ENCODE peak calls at places on chromosomes 16 and 17, in ten cellular contexts. One of them, this sample, is unnamed. For H3K36me3, the result is how much of the 10 kb centered on the place peaks cover.

GRCh38 chr17:1362964-1363363 is 37.1 kb downstream of the YWHAE start:
- DNase-seq in IMR-90: no peak
- DNase-seq in HepG2: no peak
- DNase-seq in gastrocnemius medialis: peak
- DNase-seq in spleen: no peak
- DNase-seq in stomach: no peak
- DNase-seq in heart left ventricle: no peak
- DNase-seq in ovary: no peak
- DNase-seq in body of pancreas: no peak
- DNase-seq in uterus: no peak
- DNase-seq in this sample: no peak

GRCh38 chr17:17191346-17191792 is 14.8 kb downstream of the PLD6 start:
- DNase-seq in IMR-90: peak
- DNase-seq in HepG2: no peak
- DNase-seq in gastrocnemius medialis: peak
- DNase-seq in spleen: no peak
- DNase-seq in stomach: no peak
- DNase-seq in heart left ventricle: peak
- DNase-seq in ovary: no peak
- DNase-seq in body of pancreas: no peak
- DNase-seq in uterus: peak
- DNase-seq in this sample: peak

GRCh38 chr17:43430936-43431649 is 32.3 kb downstream of the ARL4D start:
- DNase-seq in IMR-90: no peak
- DNase-seq in HepG2: no peak
- DNase-seq in gastrocnemius medialis: no peak
- DNase-seq in spleen: no peak
- DNase-seq in stomach: no peak
- DNase-seq in heart left ventricle: no peak
- DNase-seq in ovary: no peak
- DNase-seq in body of pancreas: no peak
- DNase-seq in uterus: no peak
- DNase-seq in this sample: no peak

GRCh38 chr17:77619851-77620250 is 338.7 kb upstream of the TNRC6C start:
- DNase-seq in IMR-90: peak
- DNase-seq in HepG2: no peak
- DNase-seq in gastrocnemius medialis: no peak
- DNase-seq in spleen: no peak
- DNase-seq in stomach: no peak
- DNase-seq in heart left ventricle: no peak
- DNase-seq in ovary: no peak
- DNase-seq in body of pancreas: no peak
- DNase-seq in uterus: no peak
- DNase-seq in this sample: peak

GRCh38 chr17:17387461-17388362 is 84.5 kb downstream of the NT5M start:
- DNase-seq in IMR-90: no peak
- DNase-seq in HepG2: peak
- DNase-seq in gastrocnemius medialis: no peak
- DNase-seq in spleen: no peak
- DNase-seq in stomach: peak
- DNase-seq in heart left ventricle: no peak
- DNase-seq in ovary: no peak
- DNase-seq in body of pancreas: peak
- DNase-seq in uterus: no peak
- DNase-seq in this sample: no peak

GRCh38 chr17:75511270-75511609 is 4.1 kb downstream of the CASKIN2 start:
- DNase-seq in IMR-90: no peak
- DNase-seq in HepG2: no peak
- DNase-seq in gastrocnemius medialis: no peak
- DNase-seq in spleen: no peak
- DNase-seq in stomach: no peak
- DNase-seq in heart left ventricle: no peak
- DNase-seq in ovary: no peak
- DNase-seq in body of pancreas: no peak
- DNase-seq in uterus: no peak
- DNase-seq in this sample: no peak

GRCh38 chr16:57531253-57531575 is 5.2 kb downstream of the CCDC102A start:
- DNase-seq in IMR-90: no peak
- DNase-seq in HepG2: no peak
- DNase-seq in gastrocnemius medialis: no peak
- DNase-seq in spleen: no peak
- DNase-seq in stomach: no peak
- DNase-seq in heart left ventricle: no peak
- DNase-seq in ovary: peak
- DNase-seq in body of pancreas: no peak
- DNase-seq in uterus: peak
- DNase-seq in this sample: peak

GRCh38 chr17:57388326-57388725 is 132.0 kb downstream of the MSI2 start:
- DNase-seq in IMR-90: no peak
- DNase-seq in HepG2: no peak
- DNase-seq in gastrocnemius medialis: no peak
- DNase-seq in spleen: no peak
- DNase-seq in stomach: no peak
- DNase-seq in heart left ventricle: no peak
- DNase-seq in ovary: no peak
- DNase-seq in body of pancreas: no peak
- DNase-seq in uterus: no peak
- DNase-seq in this sample: no peak

GRCh38 chr16:89700649-89701424 is 668 bp downstream of the SPATA2L start:
- DNase-seq in IMR-90: peak
- DNase-seq in HepG2: peak
- DNase-seq in gastrocnemius medialis: no peak
- DNase-seq in spleen: peak
- DNase-seq in stomach: peak
- DNase-seq in heart left ventricle: no peak
- DNase-seq in ovary: peak
- DNase-seq in body of pancreas: peak
- DNase-seq in uterus: peak
- DNase-seq in this sample: no peak

GRCh38 chr16:84503751-84504395 is 586 bp downstream of the MEAK7 start:
- DNase-seq in IMR-90: peak
- DNase-seq in HepG2: no peak
- DNase-seq in gastrocnemius medialis: no peak
- DNase-seq in spleen: peak
- DNase-seq in stomach: no peak
- DNase-seq in heart left ventricle: no peak
- DNase-seq in ovary: no peak
- DNase-seq in body of pancreas: no peak
- DNase-seq in uterus: no peak
- DNase-seq in this sample: no peak

DNA sequence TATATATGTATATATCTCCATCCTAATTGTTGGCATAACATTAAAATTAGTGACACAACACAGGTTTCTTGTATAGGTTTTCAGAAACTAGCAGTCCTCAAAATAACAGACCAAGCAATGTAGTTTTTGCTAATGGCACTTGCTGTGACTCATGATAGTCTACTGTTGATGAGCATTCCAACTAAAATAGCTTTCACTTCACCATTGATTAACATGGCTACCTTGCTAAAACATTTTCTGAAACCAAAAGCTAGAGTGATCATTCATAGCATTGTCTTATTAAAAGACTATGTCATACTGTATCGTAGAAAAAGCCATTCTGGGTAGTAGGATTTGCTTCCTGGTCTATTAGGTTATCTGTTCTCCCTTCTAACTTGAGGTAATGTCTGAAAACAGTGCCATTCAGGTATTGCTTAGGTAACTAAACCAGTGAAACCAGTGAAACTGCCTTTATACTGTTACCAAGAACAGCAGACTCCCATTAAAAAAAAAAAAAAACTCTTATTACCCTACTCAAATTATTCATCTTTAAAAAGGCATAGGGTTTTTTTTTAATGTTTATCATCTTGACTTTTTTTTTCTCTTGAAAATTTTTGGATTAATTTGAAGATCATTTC is 2.4 kb upstream of the CLTC start:
- DNase-seq in IMR-90: no peak
- DNase-seq in HepG2: no peak
- DNase-seq in gastrocnemius medialis: no peak
- DNase-seq in spleen: no peak
- DNase-seq in stomach: no peak
- DNase-seq in heart left ventricle: no peak
- DNase-seq in ovary: no peak
- DNase-seq in body of pancreas: no peak
- DNase-seq in uterus: no peak
- DNase-seq in this sample: no peak
- H3K27ac ChIP-seq in IMR-90: no peak
- H3K27ac ChIP-seq in HepG2: no peak
- H3K27ac ChIP-seq in gastrocnemius medialis: peak
- H3K27ac ChIP-seq in spleen: no peak
- H3K27ac ChIP-seq in stomach: no peak
- H3K27ac ChIP-seq in heart left ventricle: peak
- H3K27ac ChIP-seq in ovary: no peak
- H3K27ac ChIP-seq in body of pancreas: no peak
- H3K27ac ChIP-seq in uterus: no peak
- H3K27ac ChIP-seq in this sample: no peak

GRCh38 chr16:81677375-81677737 is 101.7 kb upstream of the PLCG2 start:
- DNase-seq in IMR-90: no peak
- DNase-seq in HepG2: no peak
- DNase-seq in gastrocnemius medialis: no peak
- DNase-seq in spleen: no peak
- DNase-seq in stomach: no peak
- DNase-seq in heart left ventricle: no peak
- DNase-seq in ovary: no peak
- DNase-seq in body of pancreas: no peak
- DNase-seq in uterus: no peak
- DNase-seq in this sample: no peak
- H3K36me3 ChIP-seq in IMR-90: under half
- H3K36me3 ChIP-seq in HepG2: half or more
- H3K36me3 ChIP-seq in gastrocnemius medialis: under half
- H3K36me3 ChIP-seq in spleen: half or more
- H3K36me3 ChIP-seq in stomach: half or more
- H3K36me3 ChIP-seq in heart left ventricle: under half
- H3K36me3 ChIP-seq in ovary: under half
- H3K36me3 ChIP-seq in body of pancreas: under half
- H3K36me3 ChIP-seq in uterus: under half
- H3K36me3 ChIP-seq in this sample: under half

GRCh38 chr17:80843741-80844156 is 147.9 kb upstream of the CHMP6 start:
- DNase-seq in IMR-90: no peak
- DNase-seq in HepG2: peak
- DNase-seq in gastrocnemius medialis: no peak
- DNase-seq in spleen: peak
- DNase-seq in stomach: no peak
- DNase-seq in heart left ventricle: no peak
- DNase-seq in ovary: peak
- DNase-seq in body of pancreas: no peak
- DNase-seq in uterus: no peak
- DNase-seq in this sample: peak
- TF ChIP-seq POLR2A in IMR-90: no peak
- TF ChIP-seq POLR2A in HepG2: no peak
- TF ChIP-seq POLR2A in gastrocnemius medialis: no peak
- TF ChIP-seq POLR2A in spleen: no peak
- TF ChIP-seq POLR2A in stomach: no peak
- TF ChIP-seq POLR2A in heart left ventricle: no peak
- TF ChIP-seq POLR2A in ovary: no peak
- TF ChIP-seq POLR2A in body of pancreas: no peak
- TF ChIP-seq POLR2A in uterus: no peak
- TF ChIP-seq POLR2A in this sample: no peak

DNA sequence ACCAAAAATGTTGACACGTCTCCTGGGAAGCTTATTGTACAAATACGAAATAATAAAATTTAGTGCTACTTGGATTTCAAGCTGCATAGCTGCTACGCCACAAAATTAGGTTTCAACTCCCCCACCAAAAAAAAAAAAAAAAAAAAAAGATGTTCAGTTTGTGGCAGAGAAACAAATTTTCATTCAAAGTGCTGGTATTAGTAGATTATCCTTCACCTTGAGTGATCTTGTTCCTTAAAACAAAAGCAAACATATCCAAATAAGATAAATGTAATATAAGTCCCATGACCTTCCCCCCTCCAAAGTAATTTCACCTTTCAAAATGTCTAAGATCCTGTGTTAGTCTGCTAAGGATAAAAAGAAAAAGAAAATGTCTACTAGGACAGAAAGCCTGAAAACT is 2.2 kb downstream of the TOB1 start:
- DNase-seq in IMR-90: no peak
- DNase-seq in HepG2: no peak
- DNase-seq in gastrocnemius medialis: no peak
- DNase-seq in spleen: no peak
- DNase-seq in stomach: no peak
- DNase-seq in heart left ventricle: no peak
- DNase-seq in ovary: no peak
- DNase-seq in body of pancreas: no peak
- DNase-seq in uterus: no peak
- DNase-seq in this sample: no peak
- H3K27ac ChIP-seq in IMR-90: no peak
- H3K27ac ChIP-seq in HepG2: peak
- H3K27ac ChIP-seq in gastrocnemius medialis: peak
- H3K27ac ChIP-seq in spleen: no peak
- H3K27ac ChIP-seq in stomach: peak
- H3K27ac ChIP-seq in heart left ventricle: peak
- H3K27ac ChIP-seq in ovary: peak
- H3K27ac ChIP-seq in body of pancreas: peak
- H3K27ac ChIP-seq in uterus: peak
- H3K27ac ChIP-seq in this sample: peak

DNA sequence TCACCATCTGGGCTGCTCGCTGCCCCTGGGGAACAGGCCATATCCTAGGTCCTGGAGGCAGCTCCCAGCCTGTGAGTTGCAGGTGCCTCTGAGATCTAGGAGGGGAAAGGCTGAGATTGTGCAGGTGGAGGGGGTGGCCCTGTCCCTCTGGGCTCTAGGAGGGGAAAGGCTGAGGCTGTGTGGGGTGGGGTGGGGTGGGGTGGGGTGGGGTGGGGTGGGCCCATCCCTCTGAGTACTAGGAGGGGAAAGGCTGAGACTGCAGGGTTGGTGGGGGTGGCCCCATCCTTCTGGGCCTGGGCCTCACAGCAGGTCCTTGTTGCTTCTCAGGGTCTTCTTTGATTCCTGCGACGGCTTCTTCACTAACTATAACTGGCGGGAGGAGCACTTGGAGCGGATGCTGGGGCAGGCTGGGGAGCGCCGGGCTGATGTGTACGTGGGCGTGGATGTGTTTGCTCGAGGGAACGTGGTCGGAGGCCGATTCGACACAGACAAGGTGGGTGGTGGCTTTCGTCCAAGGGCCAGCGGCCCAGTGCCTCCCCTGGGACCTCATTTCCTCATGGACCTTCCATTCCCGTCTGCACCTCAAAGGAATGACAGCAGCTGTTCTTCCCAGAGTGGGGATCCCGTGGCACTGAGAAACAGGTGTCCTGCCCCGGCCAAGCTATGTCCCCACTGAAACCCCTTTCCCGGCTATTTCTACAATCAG is 7.1 kb downstream of the ENGASE start:
- DNase-seq in IMR-90: no peak
- DNase-seq in HepG2: no peak
- DNase-seq in gastrocnemius medialis: no peak
- DNase-seq in spleen: peak
- DNase-seq in stomach: no peak
- DNase-seq in heart left ventricle: no peak
- DNase-seq in ovary: no peak
- DNase-seq in body of pancreas: no peak
- DNase-seq in uterus: no peak
- DNase-seq in this sample: no peak
- H3K36me3 ChIP-seq in IMR-90: under half
- H3K36me3 ChIP-seq in HepG2: under half
- H3K36me3 ChIP-seq in gastrocnemius medialis: half or more
- H3K36me3 ChIP-seq in spleen: half or more
- H3K36me3 ChIP-seq in stomach: half or more
- H3K36me3 ChIP-seq in heart left ventricle: half or more
- H3K36me3 ChIP-seq in ovary: under half
- H3K36me3 ChIP-seq in body of pancreas: under half
- H3K36me3 ChIP-seq in uterus: under half
- H3K36me3 ChIP-seq in this sample: under half